ENCODE peak calls at places on chromosomes 16 and 17, in seven cellular contexts. K is pancreas, I is caudate nucleus, O is GM06990, M is A549, W is skeletal muscle cell, F is GM12891. A is an unnamed sample.
A peak's percentile ranks its signal among the peaks of the same experiment; 100 is the strongest.

GRCh38 chr17:64496786-64497564 is at the start of gene POLG2:
- DNase-seq in K (peak; percentile 93), I (peak; percentile 79), O (peak; percentile 94), M (peak; percentile 96), W (peak; percentile 76), F (peak; percentile 66), A (peak; percentile 95)

GRCh38 chr16:31134625-31135534 is 647 bp downstream of the PRSS8 start:
- DNase-seq in K (peak; percentile 79), I (no peak), O (no peak), M (no peak), W (no peak), F (no peak), A (no peak)

GRCh38 chr17:83202002-83203000 is 122.9 kb downstream of the METRNL start:
- DNase-seq in K (no peak), I (no peak), O (no peak), M (no peak), W (no peak), F (no peak), A (peak; percentile 47)

GRCh38 chr17:53626286-53626685 is 196.4 kb upstream of the KIF2B start:
- DNase-seq in K (no peak), I (no peak), O (no peak), M (peak; percentile 24), W (peak; percentile 49), F (no peak), A (no peak)

GRCh38 chr17:42362245-42362961 is 25.8 kb downstream of the STAT3 start:
- DNase-seq in K (no peak), I (no peak), O (no peak), M (no peak), W (no peak), F (no peak), A (no peak)

GRCh38 chr17:49996495-49997255 is 1.7 kb upstream of the DLX3 start:
- DNase-seq in K (peak; percentile 65), I (no peak), O (peak; percentile 52), M (peak; percentile 44), W (no peak), F (peak; percentile 66), A (peak; percentile 60)

GRCh38 chr16:49890876-49891275 is 35.0 kb upstream of the ZNF423 start:
- DNase-seq in K (peak; percentile 22), I (no peak), O (peak; percentile 9), M (peak; percentile 15), W (no peak), F (no peak), A (no peak)

GRCh38 chr16:27441276-27441675 is 39.3 kb downstream of the IL21R start:
- DNase-seq in K (no peak), I (no peak), O (no peak), M (no peak), W (no peak), F (no peak), A (peak; percentile 6)

GRCh38 chr16:73056911-73057310 is 9.0 kb upstream of the ZFHX3 start:
- DNase-seq in K (no peak), I (no peak), O (no peak), M (no peak), W (no peak), F (no peak), A (no peak)

GRCh38 chr17:50640701-50641338 is 6.1 kb downstream of the ABCC3 start:
- DNase-seq in K (no peak), I (no peak), O (no peak), M (peak; percentile 79), W (no peak), F (no peak), A (peak; percentile 80)

GRCh38 chr17:11554542-11554941 is 43.7 kb upstream of the DNAH9 start:
- DNase-seq in K (no peak), I (no peak), O (no peak), M (no peak), W (no peak), F (no peak), A (no peak)

GRCh38 chr17:5272313-5272712 is 9.8 kb upstream of the RABEP1 start:
- DNase-seq in K (no peak), I (no peak), O (no peak), M (no peak), W (no peak), F (no peak), A (no peak)

GRCh38 chr17:76598004-76598439 is 12.4 kb upstream of the ST6GALNAC2 start:
- DNase-seq in K (no peak), I (no peak), O (no peak), M (no peak), W (no peak), F (no peak), A (no peak)

GRCh38 chr16:23615805-23616204 is 19.7 kb upstream of the NDUFAB1 start:
- DNase-seq in K (no peak), I (no peak), O (no peak), M (no peak), W (no peak), F (no peak), A (no peak)

GRCh38 chr17:82737981-82738877 is 2.8 kb downstream of the FN3K start:
- DNase-seq in K (peak; percentile 67), I (peak; percentile 65), O (no peak), M (no peak), W (no peak), F (no peak), A (peak; percentile 97)

GRCh38 chr16:75301804-75302203 is 50.4 kb upstream of the BCAR1 start:
- DNase-seq in K (no peak), I (no peak), O (no peak), M (no peak), W (no peak), F (no peak), A (no peak)

GRCh38 chr16:3152273-3153076 is 17.6 kb downstream of the ZNF213 start:
- DNase-seq in K (peak; percentile 94), I (peak; percentile 67), O (peak; percentile 82), M (peak; percentile 96), W (peak; percentile 58), F (no peak), A (peak; percentile 80)

GRCh38 chr17:58200024-58200633 is 7.6 kb downstream of the EPX start:
- DNase-seq in K (peak; percentile 60), I (no peak), O (peak; percentile 49), M (peak; percentile 80), W (no peak), F (peak; percentile 57), A (no peak)

GRCh38 chr17:43530303-43531081 is 15.6 kb downstream of the ETV4 start:
- DNase-seq in K (peak; percentile 88), I (no peak), O (no peak), M (no peak), W (peak; percentile 79), F (no peak), A (peak; percentile 29)

GRCh38 chr17:73586153-73586906 is 57.9 kb downstream of the SDK2 start:
- DNase-seq in K (no peak), I (no peak), O (no peak), M (no peak), W (no peak), F (no peak), A (no peak)

GRCh38 chr17:31824771-31825360 is 34.2 kb downstream of the COPRS start:
- DNase-seq in K (no peak), I (no peak), O (no peak), M (no peak), W (no peak), F (no peak), A (no peak)

GRCh38 chr16:27315333-27316037 is 1.7 kb downstream of the IL4R start:
- DNase-seq in K (peak; percentile 59), I (no peak), O (peak; percentile 35), M (peak; percentile 55), W (no peak), F (no peak), A (peak; percentile 83)

GRCh38 chr16:1920727-1921155 is 2.5 kb upstream of the HS3ST6 start:
- DNase-seq in K (no peak), I (no peak), O (no peak), M (peak; percentile 53), W (no peak), F (no peak), A (no peak)

GRCh38 chr17:49545811-49546545 is 29.7 kb upstream of the NXPH3 start:
- DNase-seq in K (no peak), I (no peak), O (no peak), M (no peak), W (no peak), F (no peak), A (no peak)

GRCh38 chr16:67456383-67457140 is 24.4 kb downstream of the ATP6V0D1 start:
- DNase-seq in K (peak; percentile 75), I (no peak), O (no peak), M (peak; percentile 34), W (no peak), F (no peak), A (no peak)

GRCh38 chr16:57028086-57028485 is 38.7 kb downstream of the NLRC5 start:
- DNase-seq in K (no peak), I (no peak), O (no peak), M (no peak), W (no peak), F (no peak), A (no peak)

GRCh38 chr17:31493656-31494155 is 102.2 kb downstream of the RAB11FIP4 start:
- DNase-seq in K (no peak), I (no peak), O (no peak), M (no peak), W (no peak), F (no peak), A (no peak)

GRCh38 chr17:39852239-39852638 is 11.9 kb downstream of the IKZF3 start:
- DNase-seq in K (no peak), I (no peak), O (no peak), M (no peak), W (no peak), F (no peak), A (no peak)

GRCh38 chr16:9135797-9136196 is 44.4 kb downstream of the HAPSTR1 start:
- DNase-seq in K (no peak), I (no peak), O (peak; percentile 56), M (no peak), W (no peak), F (no peak), A (no peak)

GRCh38 chr16:76676356-76676755 is 399.2 kb downstream of the CNTNAP4 start:
- DNase-seq in K (no peak), I (no peak), O (no peak), M (no peak), W (no peak), F (no peak), A (no peak)

GRCh38 chr17:59785091-59785799 is 77.8 kb downstream of the VMP1 start:
- DNase-seq in K (no peak), I (no peak), O (no peak), M (peak; percentile 71), W (no peak), F (no peak), A (no peak)

GRCh38 chr17:6660101-6660500 is 8.5 kb downstream of the C17orf100 start:
- DNase-seq in K (no peak), I (no peak), O (no peak), M (no peak), W (no peak), F (no peak), A (no peak)

GRCh38 chr17:75739801-75740200 is 18.5 kb downstream of the ITGB4 start:
- DNase-seq in K (no peak), I (no peak), O (no peak), M (no peak), W (no peak), F (no peak), A (no peak)

GRCh38 chr16:88941933-88942909 is 34.8 kb downstream of the CBFA2T3 start:
- DNase-seq in K (peak; percentile 54), I (peak; percentile 8), O (peak; percentile 72), M (peak; percentile 29), W (no peak), F (peak; percentile 96), A (no peak)

GRCh38 chr16:46621902-46622676 is 910 bp upstream of the SHCBP1 start:
- DNase-seq in K (no peak), I (no peak), O (no peak), M (no peak), W (no peak), F (no peak), A (no peak)

GRCh38 chr17:78278139-78278741 is 46.8 kb downstream of the TMEM235 start:
- DNase-seq in K (no peak), I (no peak), O (no peak), M (no peak), W (peak; percentile 31), F (no peak), A (no peak)